ENCODE peak calls at places on chromosomes 13 and 19, in six cellular contexts. I is K562, K is H1, Z is HepG2, O is GM12878, P is SK-N-SH. C is an unnamed sample.

GRCh38 chr13:44747179-44747578 is 171.0 kb upstream of the TSC22D1 start:
- DNase-seq in I (no peak), K (no peak), Z (no peak), O (no peak), P (no peak), C (no peak)

GRCh38 chr19:38394488-38394887 is 6.0 kb downstream of the SPRED3 start:
- DNase-seq in I (no peak), K (peak; percentile 95), Z (peak; percentile 56), O (no peak), P (no peak), C (no peak)

GRCh38 chr19:4715529-4716221 is 8.0 kb downstream of the DPP9 start:
- DNase-seq in I (no peak), K (no peak), Z (peak; percentile 80), O (no peak), P (peak; percentile 15), C (no peak)

GRCh38 chr13:32385369-32385768 is 42.6 kb downstream of the N4BP2L1 start:
- DNase-seq in I (no peak), K (no peak), Z (no peak), O (no peak), P (no peak), C (no peak)

GRCh38 chr13:113582841-113583631 is 1.5 kb upstream of the TFDP1 start:
- DNase-seq in I (no peak), K (peak; percentile 44), Z (peak; percentile 38), O (no peak), P (no peak), C (no peak)

GRCh38 chr13:98921786-98922185 is 56.1 kb downstream of the DOCK9 start:
- DNase-seq in I (no peak), K (no peak), Z (no peak), O (no peak), P (no peak), C (no peak)

GRCh38 chr13:100300708-100301107 is 211.8 kb downstream of the PCCA start:
- DNase-seq in I (no peak), K (no peak), Z (no peak), O (no peak), P (no peak), C (no peak)

GRCh38 chr19:58572026-58572817 is 913 bp downstream of the MZF1 start:
- DNase-seq in I (no peak), K (no peak), Z (no peak), O (no peak), P (no peak), C (no peak)

GRCh38 chr13:113669231-113669870 is 2.3 kb downstream of the GRK1 start:
- DNase-seq in I (no peak), K (no peak), Z (no peak), O (no peak), P (no peak), C (no peak)

GRCh38 chr13:99743079-99743478 is 228.5 kb downstream of the ZIC5 start:
- DNase-seq in I (no peak), K (peak; percentile 36), Z (no peak), O (no peak), P (no peak), C (no peak)

GRCh38 chr13:111584101-111584500 is 263.7 kb downstream of the TEX29 start:
- DNase-seq in I (peak; percentile 16), K (no peak), Z (no peak), O (no peak), P (no peak), C (no peak)

GRCh38 chr19:29497686-29498436 is 27.9 kb upstream of the VSTM2B start:
- DNase-seq in I (no peak), K (no peak), Z (no peak), O (no peak), P (no peak), C (no peak)

GRCh38 chr19:13037161-13037560 is 41.9 kb downstream of the NFIX start:
- DNase-seq in I (no peak), K (no peak), Z (no peak), O (no peak), P (no peak), C (no peak)

GRCh38 chr19:55257461-55258411 is 1.1 kb downstream of the PPP6R1 start:
- DNase-seq in I (peak; percentile 56), K (peak; percentile 59), Z (no peak), O (no peak), P (peak; percentile 55), C (peak; percentile 64)

GRCh38 chr19:16626796-16627193 is 1.2 kb downstream of the MED26 start:
- DNase-seq in I (no peak), K (no peak), Z (no peak), O (no peak), P (peak; percentile 36), C (no peak)

GRCh38 chr19:56838930-56839664 is 1.4 kb downstream of the PEG3 start:
- DNase-seq in I (no peak), K (no peak), Z (peak; percentile 97), O (no peak), P (peak; percentile 69), C (peak; percentile 91)

GRCh38 chr19:7497292-7497691 is 8.5 kb upstream of the PEX11G start:
- DNase-seq in I (peak; percentile 42), K (no peak), Z (no peak), O (no peak), P (no peak), C (no peak)

GRCh38 chr13:32125221-32125621 is 93.6 kb downstream of the FRY start:
- DNase-seq in I (no peak), K (no peak), Z (no peak), O (no peak), P (no peak), C (peak; percentile 91)

GRCh38 chr13:42377640-42378382 is 105.9 kb downstream of the AKAP11 start:
- DNase-seq in I (no peak), K (no peak), Z (no peak), O (peak; percentile 100), P (no peak), C (no peak)

GRCh38 chr19:2627319-2627829 is 75.1 kb downstream of the GNG7 start:
- DNase-seq in I (no peak), K (no peak), Z (peak; percentile 68), O (no peak), P (no peak), C (peak; percentile 62)

GRCh38 chr13:42762917-42763316 is 18.5 kb upstream of the FAM216B start:
- DNase-seq in I (no peak), K (no peak), Z (no peak), O (no peak), P (no peak), C (no peak)

GRCh38 chr19:20318616-20319015 is 151.6 kb downstream of the ZNF486 start:
- DNase-seq in I (no peak), K (no peak), Z (no peak), O (no peak), P (no peak), C (no peak)

GRCh38 chr19:6519289-6519688 is 11.5 kb upstream of the TNFSF9 start:
- DNase-seq in I (no peak), K (no peak), Z (no peak), O (no peak), P (no peak), C (no peak)

GRCh38 chr13:51803018-51803417 is 945 bp downstream of the DHRS12 start:
- DNase-seq in I (no peak), K (no peak), Z (no peak), O (no peak), P (peak; percentile 41), C (no peak)

DNA sequence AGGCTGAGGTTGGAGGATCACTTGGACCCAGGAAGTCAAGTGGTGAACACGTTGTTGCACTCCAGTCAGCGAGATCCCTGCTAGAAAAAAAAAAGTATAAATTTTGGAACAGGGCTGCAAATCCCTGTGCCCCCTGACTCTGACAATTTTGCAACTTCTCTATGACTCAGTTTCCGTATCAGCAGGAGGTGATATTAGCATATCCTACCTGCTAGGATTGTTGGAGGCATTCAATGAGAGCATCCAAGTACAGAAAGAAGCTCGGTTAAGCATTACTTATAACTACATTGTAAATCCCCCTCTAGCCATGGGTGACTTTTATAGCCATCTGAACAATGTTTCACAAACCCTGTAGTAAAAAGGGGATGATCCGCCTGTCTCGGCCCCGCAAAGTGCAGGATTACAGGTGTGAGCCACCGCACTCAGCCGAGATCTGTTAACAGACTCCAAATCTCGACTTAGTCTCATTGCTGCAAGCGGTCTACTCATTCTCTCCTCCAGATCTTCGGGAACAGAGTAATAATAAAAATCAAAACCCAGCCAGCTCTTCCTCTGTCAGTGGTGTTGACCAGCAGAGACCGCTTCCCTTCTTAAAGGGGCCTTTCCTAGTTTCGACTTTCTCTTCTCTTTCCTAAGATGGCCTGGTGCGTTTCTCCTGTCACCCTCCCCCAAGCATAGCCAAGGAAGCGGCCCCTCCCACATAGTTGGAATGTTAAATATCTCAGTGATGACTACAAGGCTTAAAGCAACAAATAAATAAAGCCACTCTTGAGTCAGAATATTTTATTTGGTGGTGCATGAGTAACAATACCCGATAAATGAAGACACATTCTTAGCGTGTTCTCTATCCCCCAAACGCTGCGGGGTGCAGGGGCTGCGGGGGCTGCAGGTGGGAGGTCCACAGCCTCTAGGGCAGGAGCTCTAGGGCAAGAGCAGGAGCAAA is 10.3 kb upstream of the BICRA start:
- DNase-seq in I (no peak), K (peak; percentile 76), Z (peak; percentile 33), O (no peak), P (no peak), C (no peak)
- TF ChIP-seq POLR2AphosphoS5 in I (no peak), K (no peak), Z (no peak), O (no peak), P (peak; percentile 47), C (no peak)

GRCh38 chr13:49641810-49642291 is 13.5 kb downstream of the ARL11 start:
- DNase-seq in I (peak; percentile 39), K (no peak), Z (no peak), O (no peak), P (no peak), C (peak; percentile 89)
- TF ChIP-seq GABPA in I (no peak), K (no peak), Z (no peak), O (no peak), P (no peak), C (no peak)

DNA sequence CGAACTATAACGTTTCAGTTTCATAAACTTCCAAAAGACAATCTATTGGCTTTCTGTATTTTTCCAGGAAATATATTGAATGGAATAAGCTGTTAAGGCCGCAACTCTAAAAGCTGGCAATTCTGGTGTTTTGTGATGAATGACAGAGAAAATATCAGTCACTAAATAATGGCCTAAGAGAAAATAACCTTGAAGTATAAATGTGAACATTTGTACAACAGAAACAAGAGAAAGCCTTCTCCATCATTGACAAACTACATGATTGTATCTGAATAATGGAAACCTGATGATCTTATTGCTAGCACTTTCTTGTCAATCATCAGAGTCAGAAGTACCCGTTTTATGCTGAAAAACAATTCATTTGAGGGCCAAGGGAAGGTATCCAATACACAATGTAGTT is 134.3 kb downstream of the TRPC4 start:
- DNase-seq in I (no peak), K (no peak), Z (no peak), O (no peak), P (no peak), C (no peak)
- TF ChIP-seq POLR2AphosphoS5 in I (no peak), K (no peak), Z (no peak), O (no peak), P (no peak), C (no peak)

DNA sequence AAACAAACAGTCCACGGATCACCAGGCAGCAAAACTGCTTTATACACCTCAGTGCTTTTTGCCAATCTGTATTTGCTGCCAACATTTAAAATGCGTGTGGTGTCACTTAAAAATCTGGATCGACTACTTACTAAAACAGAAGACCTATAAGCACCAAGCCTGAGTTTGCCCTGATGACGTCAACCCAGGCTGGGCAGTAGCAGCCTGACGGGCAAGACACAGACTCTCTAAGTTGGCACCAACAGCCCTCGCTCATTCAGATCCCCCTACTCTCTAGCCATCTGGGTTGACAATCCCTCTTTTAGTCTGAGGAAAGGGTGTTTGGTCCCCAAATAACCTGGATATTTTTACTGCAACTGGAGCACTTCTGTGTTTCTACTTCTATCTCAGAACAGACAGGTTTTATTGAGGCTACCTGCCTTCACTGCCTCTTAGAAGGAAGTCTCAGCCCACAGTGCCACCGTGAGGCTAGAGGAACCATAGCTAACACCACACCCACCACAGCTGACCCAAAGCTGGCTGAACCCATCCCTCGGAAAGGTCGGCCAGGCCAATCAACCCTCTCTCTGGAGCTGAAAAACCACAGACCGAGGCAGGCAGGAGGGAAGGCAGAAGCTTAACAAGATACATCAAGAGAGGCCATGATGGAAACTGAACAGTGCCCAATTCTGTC is 6.9 kb downstream of the SUGP2 start:
- DNase-seq in I (no peak), K (no peak), Z (peak; percentile 24), O (no peak), P (no peak), C (no peak)
- TF ChIP-seq GABPA in I (no peak), K (no peak), Z (no peak), O (no peak), P (no peak), C (no peak)